ENCODE peak calls at places on chromosome 9, in seven cellular contexts. A is H1, M is IMR-90, C is HCT116, V is GM12878, K is HepG2, Y is K562. P is an unnamed sample.

GRCh38 chr9:123002754-123003153 is 30.7 kb upstream of the GPR21 start:
- DNase-seq in Y (no peak), C (no peak), V (no peak), A (no peak), M (peak), K (no peak), P (peak)

GRCh38 chr9:79501546-79501945 is 70.2 kb upstream of the TLE4 start:
- DNase-seq in M (no peak), V (no peak), K (no peak), C (no peak), A (no peak), Y (no peak), P (no peak)

GRCh38 chr9:92962303-92962649 is 15.0 kb downstream of the FGD3 start:
- DNase-seq in V (no peak), K (no peak), A (no peak), C (no peak), Y (no peak), M (no peak), P (no peak)

GRCh38 chr9:36828574-36829141 is 205.4 kb downstream of the PAX5 start:
- DNase-seq in V (no peak), M (no peak), K (no peak), C (no peak), A (no peak), Y (no peak), P (no peak)

GRCh38 chr9:38047301-38048251 is 21.5 kb downstream of the SHB start:
- DNase-seq in Y (peak), C (peak), K (peak), M (peak), A (peak), V (no peak), P (peak)

GRCh38 chr9:124342946-124343485 is 72.2 kb downstream of the PSMB7 start:
- DNase-seq in A (no peak), V (no peak), K (no peak), M (peak), C (no peak), Y (no peak), P (no peak)

GRCh38 chr9:74742792-74743389 is 144.8 kb downstream of the TRPM6 start:
- DNase-seq in V (no peak), K (peak), M (peak), A (no peak), C (peak), Y (peak), P (peak)

GRCh38 chr9:96777539-96777864 is 385 bp downstream of the ZNF510 start:
- DNase-seq in K (no peak), V (no peak), C (no peak), A (no peak), M (no peak), Y (no peak), P (no peak)

GRCh38 chr9:84775056-84775648 is 105.6 kb downstream of the NTRK2 start:
- DNase-seq in V (no peak), K (no peak), C (no peak), Y (no peak), M (no peak), A (no peak), P (no peak)

GRCh38 chr9:101486693-101487442 is 46.8 kb upstream of the RNF20 start:
- DNase-seq in A (peak), Y (peak), M (peak), K (no peak), V (no peak), C (peak), P (peak)

GRCh38 chr9:14441976-14442651 is 128.2 kb upstream of the NFIB start:
- DNase-seq in V (no peak), A (no peak), Y (peak), K (peak), M (peak), C (peak), P (no peak)

GRCh38 chr9:96156578-96156977 is 145.4 kb downstream of the HSD17B3 start:
- DNase-seq in Y (no peak), C (no peak), A (no peak), M (no peak), K (no peak), V (no peak), P (no peak)

GRCh38 chr9:20684865-20685696 is 1.0 kb downstream of the FOCAD start:
- DNase-seq in K (no peak), M (peak), V (no peak), Y (no peak), A (no peak), C (no peak), P (peak)

GRCh38 chr9:130343445-130343918 is 77.9 kb downstream of the HMCN2 start:
- DNase-seq in Y (peak), C (no peak), M (no peak), A (no peak), V (no peak), K (no peak), P (no peak)

GRCh38 chr9:134957165-134957944 is 39.6 kb upstream of the FCN1 start:
- DNase-seq in C (no peak), V (no peak), M (no peak), Y (no peak), K (no peak), A (no peak), P (no peak)

GRCh38 chr9:132977626-132978450 is 656 bp upstream of the GFI1B start:
- DNase-seq in C (peak), M (peak), V (no peak), Y (peak), A (peak), K (peak), P (peak)

GRCh38 chr9:91946825-91947224 is 3.2 kb downstream of the ROR2 start:
- DNase-seq in C (no peak), K (no peak), A (no peak), M (peak), V (no peak), Y (no peak), P (no peak)

GRCh38 chr9:97430316-97430715 is 18.4 kb downstream of the TDRD7 start:
- DNase-seq in C (no peak), A (no peak), M (no peak), V (no peak), K (no peak), Y (no peak), P (no peak)

GRCh38 chr9:92600742-92601261 is 65.0 kb upstream of the ECM2 start:
- DNase-seq in C (no peak), K (no peak), M (peak), V (no peak), A (no peak), Y (no peak), P (peak)

GRCh38 chr9:93082841-93083411 is 13.1 kb upstream of the CARD19 start:
- DNase-seq in A (no peak), C (no peak), Y (no peak), V (no peak), M (no peak), K (no peak), P (no peak)

GRCh38 chr9:11933926-11934325 is 759.3 kb upstream of the TYRP1 start:
- DNase-seq in K (no peak), Y (no peak), V (no peak), M (peak), A (no peak), C (no peak), P (no peak)

GRCh38 chr9:15231788-15232635 is 75.0 kb downstream of the TTC39B start:
- DNase-seq in V (no peak), C (peak), A (no peak), M (no peak), Y (peak), K (peak), P (peak)

GRCh38 chr9:14561929-14562386 is 131.3 kb downstream of the ZDHHC21 start:
- DNase-seq in Y (no peak), K (peak), A (no peak), C (no peak), V (no peak), M (no peak), P (no peak)

GRCh38 chr9:133839822-133840329 is 101.7 kb upstream of the SARDH start:
- DNase-seq in K (peak), Y (peak), M (peak), A (no peak), V (no peak), C (no peak), P (peak)

GRCh38 chr9:90835206-90835605 is 33.6 kb downstream of the SYK start:
- DNase-seq in A (no peak), V (no peak), M (no peak), K (no peak), C (no peak), Y (no peak), P (no peak)

GRCh38 chr9:5438301-5439162 is 807 bp upstream of the PLGRKT start:
- DNase-seq in M (peak), K (no peak), V (peak), A (no peak), C (no peak), Y (no peak), P (peak)

GRCh38 chr9:136596630-136597031 is 50.8 kb upstream of the NOTCH1 start:
- DNase-seq in C (no peak), K (peak), A (no peak), Y (no peak), V (no peak), M (no peak), P (no peak)

GRCh38 chr9:4548796-4549725 is 58.8 kb downstream of the SLC1A1 start:
- DNase-seq in C (no peak), V (no peak), Y (peak), A (no peak), M (no peak), K (peak), P (peak)

GRCh38 chr9:133788819-133789733 is 50.9 kb upstream of the SARDH start:
- DNase-seq in M (no peak), C (no peak), A (no peak), Y (no peak), V (no peak), K (peak), P (peak)

GRCh38 chr9:134474656-134475050 is 148.4 kb downstream of the RXRA start:
- DNase-seq in M (no peak), C (no peak), A (no peak), Y (no peak), V (no peak), K (no peak), P (no peak)

GRCh38 chr9:7976167-7976755 is 176.7 kb upstream of the DMAC1 start:
- DNase-seq in C (no peak), K (no peak), M (no peak), A (no peak), Y (no peak), V (peak), P (no peak)

GRCh38 chr9:22008662-22009562 is at the start of gene CDKN2B:
- DNase-seq in Y (no peak), K (peak), M (peak), A (no peak), V (no peak), C (peak), P (peak)

GRCh38 chr9:94256007-94256406 is 3.1 kb upstream of the ZNF169 start:
- DNase-seq in A (no peak), M (no peak), K (no peak), Y (no peak), C (no peak), V (no peak), P (no peak)

GRCh38 chr9:75131700-75132099 is 43.4 kb downstream of the OSTF1 start:
- DNase-seq in Y (no peak), M (no peak), K (no peak), C (no peak), A (no peak), V (no peak), P (no peak)

GRCh38 chr9:136303066-136303824 is 649 bp downstream of the CCDC187 start:
- DNase-seq in C (no peak), A (no peak), V (no peak), K (no peak), Y (no peak), M (no peak), P (no peak)

GRCh38 chr9:112489876-112490661 is 3.4 kb downstream of the KIAA1958 start:
- DNase-seq in C (no peak), A (no peak), V (no peak), Y (no peak), M (no peak), K (peak), P (no peak)

GRCh38 chr9:81522721-81523551 is 166.4 kb downstream of the TLE1 start:
- DNase-seq in K (peak), C (peak), M (peak), A (no peak), Y (no peak), V (no peak), P (peak)

GRCh38 chr9:2662496-2662895 is 40.9 kb downstream of the VLDLR start:
- DNase-seq in K (no peak), Y (no peak), M (no peak), A (no peak), V (no peak), C (no peak), P (no peak)

DNA sequence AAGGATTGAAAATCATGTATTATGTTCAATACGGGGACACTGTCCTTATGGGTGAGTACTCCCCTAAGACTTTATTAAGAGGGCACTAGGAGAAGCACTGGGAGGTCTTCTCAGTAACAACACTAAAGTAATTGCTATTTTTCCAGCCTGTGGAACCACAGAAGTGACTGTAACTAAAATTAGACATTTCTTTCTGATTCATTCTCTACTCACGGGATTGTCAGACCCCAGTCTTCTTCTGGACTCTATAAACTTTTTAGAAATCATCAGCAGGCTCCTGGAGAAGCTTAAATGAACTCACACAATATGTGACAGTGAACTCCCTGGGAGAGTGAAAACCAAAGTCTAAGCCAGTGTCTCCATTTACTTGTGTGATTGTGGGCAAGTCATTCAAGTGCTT is 14.5 kb downstream of the TLR4 start:
- DNase-seq in C (no peak), A (no peak), V (no peak), K (no peak), M (no peak), Y (no peak), P (no peak)
- H3K4me2 ChIP-seq in C (no peak), A (no peak), V (no peak), K (no peak), M (no peak), Y (no peak), P (no peak)

GRCh38 chr9:104927912-104928740 is at the start of gene ABCA1:
- DNase-seq in K (peak), A (no peak), M (peak), V (no peak), Y (peak), C (peak), P (peak)
- TF ChIP-seq POLR2A in K (peak), A (peak), M (peak), V (no peak), Y (no peak), C (no peak), P (no peak)

DNA sequence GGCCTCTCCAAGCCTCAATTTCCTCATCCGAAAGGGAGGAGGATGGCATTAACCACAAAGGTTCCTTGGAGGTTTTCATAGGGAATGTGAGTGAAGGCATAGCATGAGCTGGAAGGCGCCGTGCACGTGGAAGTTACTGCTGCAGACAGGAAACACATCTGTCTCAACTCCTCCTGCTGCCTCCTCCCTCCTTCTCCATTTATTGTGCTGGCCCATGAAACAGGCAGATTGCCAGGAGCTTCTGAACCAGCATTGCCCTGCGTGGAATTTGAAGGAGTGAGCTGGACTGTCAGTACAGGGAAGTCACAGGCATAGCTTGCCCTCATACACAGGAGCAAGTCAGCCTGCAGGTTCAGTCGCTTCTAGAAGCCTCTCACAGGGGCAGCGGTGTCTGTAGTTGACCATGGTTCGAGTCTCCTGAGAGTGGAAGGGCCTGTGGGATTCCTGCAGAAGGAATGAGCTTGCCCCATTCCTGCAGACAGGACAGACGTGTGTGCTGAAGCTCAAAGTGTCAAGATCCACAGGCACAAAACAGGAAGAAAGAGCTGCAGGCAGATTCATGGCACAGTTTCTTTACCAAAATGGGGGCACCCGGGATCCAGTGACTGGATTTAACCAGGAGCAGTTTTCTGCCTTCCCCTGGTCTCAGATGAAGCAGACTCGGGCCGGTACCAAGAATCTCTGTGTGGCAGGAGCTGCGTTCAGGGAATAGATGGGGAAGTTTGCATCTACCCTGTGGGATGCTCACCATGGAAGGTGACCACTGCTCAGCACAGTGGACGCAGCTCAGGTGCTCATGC is 48.7 kb upstream of the CTSL start:
- DNase-seq in A (no peak), C (no peak), K (no peak), V (no peak), Y (no peak), M (peak), P (peak)
- H2AFZ ChIP-seq in A (no peak), C (no peak), K (no peak), V (no peak), Y (no peak), M (no peak), P (no peak)

GRCh38 chr9:89418882-89419641 is 78.9 kb downstream of the SEMA4D start:
- DNase-seq in M (no peak), C (no peak), Y (no peak), K (no peak), V (no peak), A (no peak), P (no peak)
- H3K4me2 ChIP-seq in M (peak), C (no peak), Y (no peak), K (no peak), V (peak), A (no peak), P (no peak)

GRCh38 chr9:33445941-33446506 is 1.4 kb downstream of the AQP3 start:
- DNase-seq in A (no peak), K (no peak), V (no peak), Y (peak), M (no peak), C (no peak), P (no peak)

GRCh38 chr9:33449715-33450114 is 2.3 kb upstream of the AQP3 start:
- DNase-seq in Y (no peak), C (no peak), M (no peak), K (no peak), V (no peak), A (no peak), P (no peak)

GRCh38 chr9:33448159-33448511 is 742 bp upstream of the AQP3 start:
- DNase-seq in K (no peak), A (no peak), V (no peak), C (no peak), Y (no peak), M (no peak), P (no peak)

GRCh38 chr9:33446507-33447403 is 638 bp downstream of the AQP3 start:
- DNase-seq in V (peak), A (no peak), K (peak), M (peak), C (no peak), Y (peak), P (peak)

GRCh38 chr9:33447404-33448158 is at the start of gene AQP3:
- DNase-seq in M (no peak), K (peak), Y (peak), A (no peak), V (no peak), C (no peak), P (peak)
- TF ChIP-seq POLR2A in M (no peak), K (no peak), Y (no peak), A (no peak), V (peak), C (no peak), P (no peak)

GRCh38 chr9:98775831-98776441 is 20.4 kb downstream of the ANKS6 start:
- DNase-seq in C (peak), V (no peak), Y (peak), M (peak), A (no peak), K (peak), P (peak)

GRCh38 chr9:98773721-98774120 is 22.6 kb downstream of the ANKS6 start:
- DNase-seq in Y (no peak), K (no peak), V (no peak), C (no peak), M (no peak), A (no peak), P (no peak)

GRCh38 chr9:98777618-98778017 is 18.7 kb downstream of the ANKS6 start:
- DNase-seq in A (no peak), M (no peak), K (no peak), C (no peak), V (no peak), Y (no peak), P (no peak)

GRCh38 chr9:98772364-98773155 is 23.8 kb downstream of the ANKS6 start:
- DNase-seq in Y (no peak), V (no peak), C (no peak), M (no peak), A (no peak), K (no peak), P (no peak)

GRCh38 chr9:98774746-98775145 is 21.6 kb downstream of the ANKS6 start:
- DNase-seq in K (no peak), A (no peak), Y (peak), V (no peak), C (no peak), M (no peak), P (no peak)
- H2AFZ ChIP-seq in K (no peak), A (no peak), Y (no peak), V (no peak), C (no peak), M (peak), P (no peak)

GRCh38 chr9:127185181-127185580 is 62.7 kb upstream of the ANGPTL2 start:
- DNase-seq in M (no peak), K (no peak), Y (no peak), V (no peak), C (no peak), A (no peak), P (no peak)
- H3K4me2 ChIP-seq in M (no peak), K (no peak), Y (no peak), V (no peak), C (no peak), A (no peak), P (no peak)

GRCh38 chr9:107751522-107752235 is 262.1 kb upstream of the KLF4 start:
- DNase-seq in V (peak), M (peak), A (no peak), C (peak), K (peak), Y (no peak), P (peak)
- TF ChIP-seq POLR2A in V (no peak), M (no peak), A (no peak), C (no peak), K (no peak), Y (no peak), P (no peak)

GRCh38 chr9:128946544-128946943 is 859 bp downstream of the DOLK start:
- DNase-seq in V (no peak), A (no peak), M (no peak), Y (no peak), C (no peak), K (no peak), P (no peak)

GRCh38 chr9:128945798-128946501 is 1.5 kb downstream of the DOLK start:
- DNase-seq in K (no peak), A (no peak), Y (no peak), M (no peak), V (no peak), C (no peak), P (no peak)

GRCh38 chr9:128943832-128944620 is 3.4 kb downstream of the DOLK start:
- DNase-seq in K (peak), Y (no peak), A (no peak), M (no peak), C (no peak), V (no peak), P (no peak)

GRCh38 chr9:128947423-128948310 is at the start of the genes DOLK and NUP188:
- DNase-seq in V (peak), Y (peak), C (peak), A (peak), M (peak), K (peak), P (peak)

DNA sequence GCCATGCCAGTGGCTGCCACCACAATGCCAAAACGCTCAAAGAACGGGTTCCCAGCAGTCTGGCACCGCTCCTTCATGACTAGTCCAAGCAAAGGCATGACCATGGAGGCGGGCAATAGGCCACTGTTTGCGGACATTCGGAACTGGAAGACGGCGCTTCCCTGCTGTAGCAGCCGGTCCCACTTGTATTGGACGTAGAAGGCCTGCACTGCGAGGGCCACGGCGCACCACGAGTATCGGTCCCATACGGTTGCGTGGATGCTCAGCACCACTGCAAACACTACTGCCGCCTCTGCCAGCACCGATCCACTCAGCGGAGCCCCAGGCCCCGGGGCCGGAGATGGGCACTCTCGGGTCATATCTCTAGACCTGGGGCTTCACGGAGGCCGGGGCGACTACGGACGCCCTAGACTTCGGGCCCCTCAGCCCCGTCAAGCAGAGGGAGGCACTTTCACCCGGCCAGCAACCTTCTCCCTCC is 419 bp downstream of the DOLK start:
- DNase-seq in C (no peak), Y (no peak), M (peak), K (no peak), V (no peak), A (no peak), P (no peak)
- H2AFZ ChIP-seq in C (no peak), Y (peak), M (peak), K (no peak), V (peak), A (peak), P (peak)

P was measured in endothelial cell of umbilical vein.